ENCODE peak calls at places on chromosomes 13 and 19, in ten cellular contexts. Y is IMR-90, E is prostate gland, D is stomach, O is ascending aorta, F is right lobe of liver, J is tibial nerve, Q is iPS DF 6.9, C is neural progenitor cell, Z is uterus. A is an unnamed sample. For H3K27me3 and H3K36me3, the result is how much of the 10 kb centered on the place peaks cover.

GRCh38 chr13:62320129-62320724 is 904.6 kb upstream of the PCDH20 start:
- DNase-seq in Y (peak), E (no peak), D (no peak), O (no peak), F (no peak), J (no peak), Q (no peak), C (peak), Z (no peak), A (peak)

GRCh38 chr19:57754091-57754673 is 7.6 kb downstream of the ZNF776 start:
- DNase-seq in Y (no peak), E (no peak), D (no peak), O (peak), F (no peak), J (no peak), Q (no peak), C (no peak), Z (no peak), A (no peak)

GRCh38 chr19:28964500-28964899 is 248.5 kb downstream of the UQCRFS1 start:
- DNase-seq in Y (no peak), E (no peak), D (no peak), O (no peak), F (no peak), J (no peak), Q (no peak), C (no peak), Z (no peak), A (no peak)

GRCh38 chr19:20103091-20103501 is 25.3 kb downstream of the ZNF90 start:
- DNase-seq in Y (no peak), E (no peak), D (no peak), O (no peak), F (no peak), J (no peak), Q (peak), C (no peak), Z (no peak), A (no peak)

GRCh38 chr13:75139291-75139690 is 342.7 kb downstream of the TBC1D4 start:
- DNase-seq in Y (peak), E (no peak), D (no peak), O (no peak), F (no peak), J (no peak), Q (no peak), C (no peak), Z (no peak), A (no peak)

GRCh38 chr13:112447306-112447705 is 71.2 kb downstream of the SPACA7 start:
- DNase-seq in Y (no peak), E (no peak), D (peak), O (no peak), F (no peak), J (no peak), Q (no peak), C (no peak), Z (no peak), A (no peak)

GRCh38 chr13:45269204-45269603 is 68.4 kb upstream of the KCTD4 start:
- DNase-seq in Y (peak), E (no peak), D (no peak), O (no peak), F (no peak), J (no peak), Q (no peak), C (no peak), Z (no peak), A (peak)

GRCh38 chr13:21671793-21672680 is 1.2 kb downstream of the FGF9 start:
- DNase-seq in Y (no peak), E (no peak), D (no peak), O (no peak), F (no peak), J (no peak), Q (no peak), C (peak), Z (no peak), A (peak)

GRCh38 chr13:112893570-112894422 is 75.2 kb upstream of the MCF2L start:
- DNase-seq in Y (peak), E (no peak), D (peak), O (no peak), F (peak), J (no peak), Q (no peak), C (peak), Z (no peak), A (peak)

GRCh38 chr13:74251778-74252519 is 117.7 kb upstream of the KLF12 start:
- DNase-seq in Y (no peak), E (no peak), D (no peak), O (no peak), F (no peak), J (no peak), Q (no peak), C (no peak), Z (no peak), A (no peak)

GRCh38 chr19:45250216-45250831 is 747 bp upstream of the MARK4 start:
- DNase-seq in Y (no peak), E (no peak), D (no peak), O (no peak), F (no peak), J (no peak), Q (no peak), C (peak), Z (no peak), A (peak)

GRCh38 chr19:58563823-58564222 is 5.4 kb upstream of the UBE2M start:
- DNase-seq in Y (no peak), E (no peak), D (no peak), O (no peak), F (no peak), J (no peak), Q (no peak), C (no peak), Z (peak), A (no peak)

GRCh38 chr13:73417012-73417615 is 358.3 kb downstream of the KLF5 start:
- DNase-seq in Y (no peak), E (no peak), D (no peak), O (no peak), F (no peak), J (no peak), Q (no peak), C (peak), Z (no peak), A (peak)

GRCh38 chr19:55424518-55424917 is 16.9 kb upstream of the UBE2S start:
- DNase-seq in Y (no peak), E (no peak), D (no peak), O (no peak), F (no peak), J (no peak), Q (no peak), C (no peak), Z (no peak), A (no peak)
- H3K27me3 ChIP-seq in Y (under half), E (under half), D (under half), O (under half), F (under half), J (under half), Q (under half), C (under half), Z (under half), A (under half)

DNA sequence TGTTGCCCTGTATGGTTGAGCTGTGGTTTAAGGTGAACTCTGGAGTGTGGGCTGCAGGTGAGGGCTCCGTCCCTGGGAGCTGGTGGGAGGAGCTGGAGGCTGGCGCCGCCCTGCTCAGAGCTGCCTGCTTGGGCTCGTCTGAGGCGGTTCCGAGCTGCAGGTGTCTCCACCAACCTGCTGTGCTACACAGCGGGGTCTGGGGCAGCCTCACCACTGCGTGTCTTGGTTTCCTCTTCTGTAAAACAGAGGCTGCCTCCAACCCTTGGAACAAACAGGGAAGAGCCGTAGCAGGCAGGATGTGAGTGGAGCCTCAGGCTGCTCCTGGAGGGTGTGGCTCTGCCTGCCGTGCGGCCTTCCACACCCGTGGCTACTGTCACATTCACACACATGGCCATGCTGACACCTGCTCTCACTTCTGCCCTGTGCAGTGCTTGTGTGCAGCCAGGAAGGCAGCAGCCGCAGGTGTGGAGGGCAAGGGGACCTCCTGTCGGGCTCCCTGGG is 21.4 kb downstream of the NAXD start:
- DNase-seq in Y (no peak), E (no peak), D (no peak), O (no peak), F (no peak), J (no peak), Q (no peak), C (no peak), Z (no peak), A (peak)
- H3K36me3 ChIP-seq in Y (half or more), E (under half), D (half or more), O (half or more), F (under half), J (under half), Q (under half), C (under half), Z (under half), A (under half)

GRCh38 chr13:33017410-33017929 is 1.2 kb downstream of the KL start:
- DNase-seq in Y (peak), E (no peak), D (peak), O (peak), F (peak), J (peak), Q (no peak), C (peak), Z (peak), A (peak)

GRCh38 chr13:33015791-33016323 is 366 bp upstream of the KL start:
- DNase-seq in Y (no peak), E (peak), D (peak), O (no peak), F (no peak), J (no peak), Q (no peak), C (peak), Z (peak), A (peak)

GRCh38 chr13:33016414-33017409 is at the start of gene KL:
- DNase-seq in Y (no peak), E (no peak), D (peak), O (no peak), F (peak), J (peak), Q (no peak), C (peak), Z (no peak), A (peak)

GRCh38 chr13:33014291-33014690 is 1.9 kb upstream of the KL start:
- DNase-seq in Y (no peak), E (no peak), D (no peak), O (no peak), F (no peak), J (no peak), Q (no peak), C (no peak), Z (no peak), A (no peak)

GRCh38 chr13:33015275-33015674 is 948 bp upstream of the KL start:
- DNase-seq in Y (no peak), E (no peak), D (no peak), O (no peak), F (no peak), J (no peak), Q (no peak), C (no peak), Z (peak), A (peak)
- H3K27me3 ChIP-seq in Y (half or more), E (under half), D (under half), O (under half), F (under half), J (under half), Q (under half), C (half or more), Z (under half), A (under half)

GRCh38 chr19:16228637-16229321 is 31.1 kb downstream of the AP1M1 start:
- DNase-seq in Y (no peak), E (no peak), D (no peak), O (no peak), F (no peak), J (peak), Q (no peak), C (no peak), Z (no peak), A (peak)

GRCh38 chr19:16229322-16229641 is 31.6 kb downstream of the AP1M1 start:
- DNase-seq in Y (no peak), E (no peak), D (no peak), O (no peak), F (no peak), J (peak), Q (no peak), C (no peak), Z (no peak), A (peak)

GRCh38 chr19:16226184-16226591 is 28.5 kb downstream of the AP1M1 start:
- DNase-seq in Y (no peak), E (no peak), D (no peak), O (no peak), F (peak), J (peak), Q (no peak), C (no peak), Z (no peak), A (no peak)

GRCh38 chr19:16226878-16227836 is 29.4 kb downstream of the AP1M1 start:
- DNase-seq in Y (no peak), E (no peak), D (no peak), O (no peak), F (no peak), J (peak), Q (no peak), C (no peak), Z (no peak), A (peak)

DNA sequence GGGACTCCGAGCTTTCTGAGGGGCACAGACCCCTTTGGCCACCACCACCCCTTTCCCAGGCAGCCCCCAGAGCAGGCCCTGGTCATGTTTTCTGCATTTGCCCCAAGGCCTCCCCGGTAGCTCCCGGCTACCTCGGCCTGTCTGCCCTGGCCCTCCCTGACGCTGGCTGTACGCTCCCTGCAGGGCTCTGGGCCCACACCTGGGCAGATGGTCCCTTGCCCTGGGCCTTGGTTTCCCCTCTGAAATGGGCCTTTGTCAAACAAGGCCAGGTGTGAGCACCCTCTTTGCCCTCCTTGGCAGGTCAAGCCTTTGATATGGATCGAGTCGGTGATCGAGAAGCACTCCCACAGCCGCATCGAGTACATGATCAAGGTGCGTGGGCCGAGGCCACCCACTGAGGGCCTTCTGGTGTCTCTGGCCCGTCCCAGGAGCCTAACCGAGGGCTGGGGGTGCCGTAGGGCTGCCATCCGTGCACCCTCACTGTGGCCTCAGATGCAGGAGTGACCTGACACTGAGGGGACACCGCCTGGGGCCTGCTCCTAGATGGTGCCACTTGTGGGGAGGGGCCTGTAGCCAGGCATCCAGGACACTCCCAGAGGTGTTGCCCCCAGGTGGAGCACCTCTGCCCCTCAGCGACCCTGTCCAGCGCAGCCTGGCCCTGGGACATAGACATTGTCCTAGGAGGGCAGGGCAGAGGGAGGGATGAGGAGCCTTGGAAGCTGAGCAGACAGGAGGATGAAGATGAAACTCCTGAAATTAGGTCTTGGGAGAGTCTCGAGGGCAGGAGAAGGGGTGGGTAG is 30.3 kb downstream of the AP1M1 start:
- DNase-seq in Y (no peak), E (no peak), D (no peak), O (no peak), F (no peak), J (peak), Q (no peak), C (no peak), Z (no peak), A (no peak)
- H3K36me3 ChIP-seq in Y (half or more), E (under half), D (half or more), O (half or more), F (under half), J (under half), Q (under half), C (under half), Z (under half), A (under half)

DNA sequence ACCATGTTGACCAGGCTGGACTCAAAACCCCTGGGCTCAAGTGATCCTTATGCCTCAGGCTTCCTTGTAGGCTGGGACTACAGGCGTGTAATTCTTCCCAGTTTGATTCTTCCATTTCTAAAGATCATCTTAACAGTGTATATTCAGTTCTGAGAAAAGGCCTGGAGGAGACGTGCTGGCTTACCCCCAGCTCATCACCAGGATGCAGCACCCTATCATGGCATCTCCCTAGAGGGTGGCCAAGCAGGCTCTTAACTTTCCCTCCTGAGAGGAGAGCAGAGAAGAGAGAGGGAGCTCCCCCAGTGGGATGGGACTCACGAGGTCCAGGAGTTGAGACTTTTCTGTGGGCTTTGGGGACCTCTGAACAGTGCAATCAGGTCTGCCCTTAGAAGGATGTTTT is 2.1 kb upstream of the TUBA3C start:
- DNase-seq in Y (no peak), E (peak), D (peak), O (no peak), F (no peak), J (no peak), Q (no peak), C (no peak), Z (no peak), A (no peak)
- H3K27me3 ChIP-seq in Y (under half), E (under half), D (under half), O (under half), F (under half), J (under half), Q (under half), C (under half), Z (under half), A (under half)